ENCODE peak calls at places on chromosomes 16 and 17, in nine cellular contexts. One of them, this sample, is unnamed.

GRCh38 chr17:16939606-16940115 is 32.3 kb downstream of the TNFRSF13B start:
- DNase-seq in sigmoid colon: peak
- DNase-seq in cardiac muscle cell: no peak
- DNase-seq in mammary epithelial cell: no peak
- DNase-seq in effector memory CD4-positive, alpha-beta T cell: no peak
- DNase-seq in neural progenitor cell: no peak
- DNase-seq in tibial nerve: no peak
- DNase-seq in mesenchymal stem cell: no peak
- DNase-seq in CD4-positive, CD25-positive, alpha-beta regulatory T cell: no peak
- DNase-seq in this sample: no peak

GRCh38 chr17:4511199-4511932 is 12.7 kb downstream of the SPNS2 start:
- DNase-seq in effector memory CD4-positive, alpha-beta T cell: no peak
- DNase-seq in sigmoid colon: peak
- DNase-seq in neural progenitor cell: no peak
- DNase-seq in cardiac muscle cell: no peak
- DNase-seq in tibial nerve: no peak
- DNase-seq in mesenchymal stem cell: no peak
- DNase-seq in mammary epithelial cell: no peak
- DNase-seq in CD4-positive, CD25-positive, alpha-beta regulatory T cell: no peak
- DNase-seq in this sample: no peak

GRCh38 chr17:75475851-75476250 is 19.4 kb downstream of the TMEM94 start:
- DNase-seq in sigmoid colon: no peak
- DNase-seq in neural progenitor cell: no peak
- DNase-seq in tibial nerve: no peak
- DNase-seq in mammary epithelial cell: no peak
- DNase-seq in effector memory CD4-positive, alpha-beta T cell: no peak
- DNase-seq in mesenchymal stem cell: no peak
- DNase-seq in cardiac muscle cell: peak
- DNase-seq in CD4-positive, CD25-positive, alpha-beta regulatory T cell: no peak
- DNase-seq in this sample: no peak

GRCh38 chr16:814974-815373 is 14.4 kb upstream of the GNG13 start:
- DNase-seq in tibial nerve: no peak
- DNase-seq in cardiac muscle cell: peak
- DNase-seq in CD4-positive, CD25-positive, alpha-beta regulatory T cell: no peak
- DNase-seq in mesenchymal stem cell: peak
- DNase-seq in sigmoid colon: no peak
- DNase-seq in effector memory CD4-positive, alpha-beta T cell: no peak
- DNase-seq in mammary epithelial cell: no peak
- DNase-seq in neural progenitor cell: no peak
- DNase-seq in this sample: peak

GRCh38 chr17:81471804-81472456 is 40.7 kb downstream of the ACTG1 start:
- DNase-seq in cardiac muscle cell: peak
- DNase-seq in mammary epithelial cell: peak
- DNase-seq in mesenchymal stem cell: no peak
- DNase-seq in sigmoid colon: peak
- DNase-seq in neural progenitor cell: peak
- DNase-seq in tibial nerve: peak
- DNase-seq in effector memory CD4-positive, alpha-beta T cell: no peak
- DNase-seq in CD4-positive, CD25-positive, alpha-beta regulatory T cell: no peak
- DNase-seq in this sample: peak

GRCh38 chr17:48054238-48055185 is 6.4 kb downstream of the NFE2L1 start:
- DNase-seq in effector memory CD4-positive, alpha-beta T cell: no peak
- DNase-seq in tibial nerve: peak
- DNase-seq in mesenchymal stem cell: peak
- DNase-seq in cardiac muscle cell: peak
- DNase-seq in mammary epithelial cell: peak
- DNase-seq in CD4-positive, CD25-positive, alpha-beta regulatory T cell: no peak
- DNase-seq in sigmoid colon: peak
- DNase-seq in neural progenitor cell: peak
- DNase-seq in this sample: no peak

GRCh38 chr17:58242171-58242784 is 3.9 kb downstream of the LPO start:
- DNase-seq in mesenchymal stem cell: no peak
- DNase-seq in sigmoid colon: no peak
- DNase-seq in effector memory CD4-positive, alpha-beta T cell: no peak
- DNase-seq in mammary epithelial cell: no peak
- DNase-seq in tibial nerve: no peak
- DNase-seq in cardiac muscle cell: no peak
- DNase-seq in neural progenitor cell: no peak
- DNase-seq in CD4-positive, CD25-positive, alpha-beta regulatory T cell: no peak
- DNase-seq in this sample: no peak

GRCh38 chr17:3916013-3916696 is at the start of gene P2RX1:
- DNase-seq in mesenchymal stem cell: no peak
- DNase-seq in cardiac muscle cell: peak
- DNase-seq in CD4-positive, CD25-positive, alpha-beta regulatory T cell: peak
- DNase-seq in sigmoid colon: no peak
- DNase-seq in effector memory CD4-positive, alpha-beta T cell: no peak
- DNase-seq in tibial nerve: no peak
- DNase-seq in mammary epithelial cell: no peak
- DNase-seq in neural progenitor cell: no peak
- DNase-seq in this sample: peak

GRCh38 chr17:45730192-45730591 is 53.9 kb upstream of the CRHR1 start:
- DNase-seq in effector memory CD4-positive, alpha-beta T cell: no peak
- DNase-seq in sigmoid colon: no peak
- DNase-seq in cardiac muscle cell: no peak
- DNase-seq in tibial nerve: no peak
- DNase-seq in CD4-positive, CD25-positive, alpha-beta regulatory T cell: no peak
- DNase-seq in mammary epithelial cell: no peak
- DNase-seq in mesenchymal stem cell: no peak
- DNase-seq in neural progenitor cell: no peak
- DNase-seq in this sample: no peak

GRCh38 chr16:86962913-86963312 is 354.3 kb downstream of the C16orf95 start:
- DNase-seq in mammary epithelial cell: no peak
- DNase-seq in tibial nerve: no peak
- DNase-seq in effector memory CD4-positive, alpha-beta T cell: no peak
- DNase-seq in mesenchymal stem cell: no peak
- DNase-seq in sigmoid colon: peak
- DNase-seq in CD4-positive, CD25-positive, alpha-beta regulatory T cell: no peak
- DNase-seq in neural progenitor cell: no peak
- DNase-seq in cardiac muscle cell: no peak
- DNase-seq in this sample: no peak

GRCh38 chr17:76867578-76868175 is 527 bp upstream of the MGAT5B start:
- DNase-seq in effector memory CD4-positive, alpha-beta T cell: no peak
- DNase-seq in tibial nerve: no peak
- DNase-seq in mesenchymal stem cell: peak
- DNase-seq in neural progenitor cell: no peak
- DNase-seq in mammary epithelial cell: peak
- DNase-seq in CD4-positive, CD25-positive, alpha-beta regulatory T cell: no peak
- DNase-seq in sigmoid colon: no peak
- DNase-seq in cardiac muscle cell: peak
- DNase-seq in this sample: no peak

GRCh38 chr16:70582280-70582978 is 58.8 kb downstream of the SF3B3 start:
- DNase-seq in neural progenitor cell: peak
- DNase-seq in sigmoid colon: no peak
- DNase-seq in mesenchymal stem cell: no peak
- DNase-seq in cardiac muscle cell: no peak
- DNase-seq in effector memory CD4-positive, alpha-beta T cell: no peak
- DNase-seq in tibial nerve: no peak
- DNase-seq in CD4-positive, CD25-positive, alpha-beta regulatory T cell: peak
- DNase-seq in mammary epithelial cell: no peak
- DNase-seq in this sample: no peak

GRCh38 chr17:29120439-29120838 is 59.8 kb downstream of the MYO18A start:
- DNase-seq in tibial nerve: no peak
- DNase-seq in CD4-positive, CD25-positive, alpha-beta regulatory T cell: no peak
- DNase-seq in cardiac muscle cell: no peak
- DNase-seq in sigmoid colon: no peak
- DNase-seq in neural progenitor cell: no peak
- DNase-seq in mammary epithelial cell: no peak
- DNase-seq in mesenchymal stem cell: no peak
- DNase-seq in effector memory CD4-positive, alpha-beta T cell: no peak
- DNase-seq in this sample: no peak

GRCh38 chr16:60640038-60640437 is 1396.2 kb downstream of the CDH8 start:
- DNase-seq in mammary epithelial cell: no peak
- DNase-seq in cardiac muscle cell: no peak
- DNase-seq in effector memory CD4-positive, alpha-beta T cell: no peak
- DNase-seq in mesenchymal stem cell: no peak
- DNase-seq in tibial nerve: no peak
- DNase-seq in neural progenitor cell: no peak
- DNase-seq in CD4-positive, CD25-positive, alpha-beta regulatory T cell: no peak
- DNase-seq in sigmoid colon: no peak
- DNase-seq in this sample: no peak

GRCh38 chr17:78976907-78977680 is 2.6 kb downstream of the LGALS3BP start:
- DNase-seq in cardiac muscle cell: no peak
- DNase-seq in effector memory CD4-positive, alpha-beta T cell: no peak
- DNase-seq in CD4-positive, CD25-positive, alpha-beta regulatory T cell: no peak
- DNase-seq in sigmoid colon: no peak
- DNase-seq in mammary epithelial cell: no peak
- DNase-seq in neural progenitor cell: no peak
- DNase-seq in mesenchymal stem cell: no peak
- DNase-seq in tibial nerve: no peak
- DNase-seq in this sample: no peak

GRCh38 chr17:78973792-78974520 is 5.8 kb downstream of the LGALS3BP start:
- DNase-seq in mammary epithelial cell: no peak
- DNase-seq in CD4-positive, CD25-positive, alpha-beta regulatory T cell: no peak
- DNase-seq in tibial nerve: no peak
- DNase-seq in sigmoid colon: no peak
- DNase-seq in neural progenitor cell: no peak
- DNase-seq in mesenchymal stem cell: no peak
- DNase-seq in cardiac muscle cell: no peak
- DNase-seq in effector memory CD4-positive, alpha-beta T cell: no peak
- DNase-seq in this sample: no peak

GRCh38 chr17:78972507-78973105 is 7.1 kb downstream of the LGALS3BP start:
- DNase-seq in mesenchymal stem cell: no peak
- DNase-seq in sigmoid colon: no peak
- DNase-seq in neural progenitor cell: no peak
- DNase-seq in effector memory CD4-positive, alpha-beta T cell: no peak
- DNase-seq in cardiac muscle cell: no peak
- DNase-seq in tibial nerve: no peak
- DNase-seq in CD4-positive, CD25-positive, alpha-beta regulatory T cell: no peak
- DNase-seq in mammary epithelial cell: no peak
- DNase-seq in this sample: no peak

GRCh38 chr17:78973196-78973595 is 6.5 kb downstream of the LGALS3BP start:
- DNase-seq in cardiac muscle cell: peak
- DNase-seq in sigmoid colon: no peak
- DNase-seq in tibial nerve: no peak
- DNase-seq in neural progenitor cell: peak
- DNase-seq in mammary epithelial cell: no peak
- DNase-seq in mesenchymal stem cell: no peak
- DNase-seq in CD4-positive, CD25-positive, alpha-beta regulatory T cell: no peak
- DNase-seq in effector memory CD4-positive, alpha-beta T cell: no peak
- DNase-seq in this sample: no peak

GRCh38 chr17:78974635-78975591 is 4.8 kb downstream of the LGALS3BP start:
- DNase-seq in tibial nerve: peak
- DNase-seq in CD4-positive, CD25-positive, alpha-beta regulatory T cell: no peak
- DNase-seq in mammary epithelial cell: peak
- DNase-seq in sigmoid colon: peak
- DNase-seq in mesenchymal stem cell: peak
- DNase-seq in neural progenitor cell: no peak
- DNase-seq in cardiac muscle cell: peak
- DNase-seq in effector memory CD4-positive, alpha-beta T cell: no peak
- DNase-seq in this sample: no peak
- H3K27ac ChIP-seq in tibial nerve: peak
- H3K27ac ChIP-seq in CD4-positive, CD25-positive, alpha-beta regulatory T cell: no peak
- H3K27ac ChIP-seq in mammary epithelial cell: no peak
- H3K27ac ChIP-seq in sigmoid colon: peak
- H3K27ac ChIP-seq in mesenchymal stem cell: peak
- H3K27ac ChIP-seq in neural progenitor cell: no peak
- H3K27ac ChIP-seq in cardiac muscle cell: no peak
- H3K27ac ChIP-seq in effector memory CD4-positive, alpha-beta T cell: no peak
- H3K27ac ChIP-seq in this sample: no peak

DNA sequence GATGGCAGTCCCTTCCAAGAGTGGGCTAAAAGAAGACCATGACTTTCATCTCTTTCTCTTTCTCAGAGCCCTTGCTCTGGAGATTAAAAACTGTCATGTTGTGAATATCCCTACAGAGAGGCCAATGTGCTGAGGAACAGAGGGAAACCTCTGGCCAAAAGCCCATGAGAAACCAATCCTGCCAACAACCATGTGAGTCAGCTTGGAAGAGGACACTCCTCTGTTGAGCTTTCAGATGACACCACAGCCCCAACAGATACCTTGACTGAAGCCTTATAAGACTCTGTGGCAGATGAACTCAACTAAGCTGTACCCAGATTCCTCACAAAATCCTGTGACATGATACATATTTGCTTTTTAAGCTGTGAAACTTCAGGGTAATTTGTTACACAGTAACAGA is 19.6 kb downstream of the CPPED1 start:
- DNase-seq in cardiac muscle cell: no peak
- DNase-seq in mammary epithelial cell: no peak
- DNase-seq in tibial nerve: no peak
- DNase-seq in CD4-positive, CD25-positive, alpha-beta regulatory T cell: no peak
- DNase-seq in effector memory CD4-positive, alpha-beta T cell: no peak
- DNase-seq in neural progenitor cell: no peak
- DNase-seq in sigmoid colon: no peak
- DNase-seq in mesenchymal stem cell: no peak
- DNase-seq in this sample: no peak
- H3K27ac ChIP-seq in cardiac muscle cell: no peak
- H3K27ac ChIP-seq in mammary epithelial cell: no peak
- H3K27ac ChIP-seq in tibial nerve: no peak
- H3K27ac ChIP-seq in CD4-positive, CD25-positive, alpha-beta regulatory T cell: no peak
- H3K27ac ChIP-seq in effector memory CD4-positive, alpha-beta T cell: no peak
- H3K27ac ChIP-seq in neural progenitor cell: no peak
- H3K27ac ChIP-seq in sigmoid colon: no peak
- H3K27ac ChIP-seq in mesenchymal stem cell: no peak
- H3K27ac ChIP-seq in this sample: no peak

GRCh38 chr17:63442549-63443035 is 3.5 kb downstream of the CYB561 start:
- DNase-seq in mammary epithelial cell: no peak
- DNase-seq in tibial nerve: no peak
- DNase-seq in sigmoid colon: no peak
- DNase-seq in neural progenitor cell: peak
- DNase-seq in CD4-positive, CD25-positive, alpha-beta regulatory T cell: no peak
- DNase-seq in effector memory CD4-positive, alpha-beta T cell: no peak
- DNase-seq in cardiac muscle cell: no peak
- DNase-seq in mesenchymal stem cell: no peak
- DNase-seq in this sample: no peak
- H3K27ac ChIP-seq in mammary epithelial cell: no peak
- H3K27ac ChIP-seq in tibial nerve: no peak
- H3K27ac ChIP-seq in sigmoid colon: no peak
- H3K27ac ChIP-seq in neural progenitor cell: no peak
- H3K27ac ChIP-seq in CD4-positive, CD25-positive, alpha-beta regulatory T cell: no peak
- H3K27ac ChIP-seq in effector memory CD4-positive, alpha-beta T cell: peak
- H3K27ac ChIP-seq in cardiac muscle cell: no peak
- H3K27ac ChIP-seq in mesenchymal stem cell: no peak
- H3K27ac ChIP-seq in this sample: no peak

GRCh38 chr16:82769845-82770244 is 143.1 kb downstream of the CDH13 start:
- DNase-seq in sigmoid colon: no peak
- DNase-seq in neural progenitor cell: no peak
- DNase-seq in tibial nerve: no peak
- DNase-seq in mammary epithelial cell: no peak
- DNase-seq in cardiac muscle cell: no peak
- DNase-seq in effector memory CD4-positive, alpha-beta T cell: no peak
- DNase-seq in mesenchymal stem cell: no peak
- DNase-seq in CD4-positive, CD25-positive, alpha-beta regulatory T cell: no peak
- DNase-seq in this sample: no peak

GRCh38 chr16:82767198-82767597 is 140.4 kb downstream of the CDH13 start:
- DNase-seq in cardiac muscle cell: no peak
- DNase-seq in sigmoid colon: no peak
- DNase-seq in neural progenitor cell: no peak
- DNase-seq in mammary epithelial cell: no peak
- DNase-seq in tibial nerve: no peak
- DNase-seq in effector memory CD4-positive, alpha-beta T cell: no peak
- DNase-seq in mesenchymal stem cell: no peak
- DNase-seq in CD4-positive, CD25-positive, alpha-beta regulatory T cell: no peak
- DNase-seq in this sample: no peak

GRCh38 chr16:82772215-82772614 is 145.4 kb downstream of the CDH13 start:
- DNase-seq in effector memory CD4-positive, alpha-beta T cell: no peak
- DNase-seq in CD4-positive, CD25-positive, alpha-beta regulatory T cell: no peak
- DNase-seq in cardiac muscle cell: no peak
- DNase-seq in mammary epithelial cell: no peak
- DNase-seq in tibial nerve: no peak
- DNase-seq in neural progenitor cell: no peak
- DNase-seq in mesenchymal stem cell: no peak
- DNase-seq in sigmoid colon: no peak
- DNase-seq in this sample: no peak

GRCh38 chr16:82763371-82763770 is 136.6 kb downstream of the CDH13 start:
- DNase-seq in mesenchymal stem cell: no peak
- DNase-seq in neural progenitor cell: no peak
- DNase-seq in CD4-positive, CD25-positive, alpha-beta regulatory T cell: no peak
- DNase-seq in cardiac muscle cell: no peak
- DNase-seq in tibial nerve: no peak
- DNase-seq in effector memory CD4-positive, alpha-beta T cell: no peak
- DNase-seq in sigmoid colon: no peak
- DNase-seq in mammary epithelial cell: no peak
- DNase-seq in this sample: no peak

GRCh38 chr16:82767808-82768207 is 141.0 kb downstream of the CDH13 start:
- DNase-seq in sigmoid colon: no peak
- DNase-seq in tibial nerve: no peak
- DNase-seq in mammary epithelial cell: no peak
- DNase-seq in CD4-positive, CD25-positive, alpha-beta regulatory T cell: no peak
- DNase-seq in neural progenitor cell: no peak
- DNase-seq in cardiac muscle cell: no peak
- DNase-seq in mesenchymal stem cell: no peak
- DNase-seq in effector memory CD4-positive, alpha-beta T cell: no peak
- DNase-seq in this sample: no peak
- H3K27ac ChIP-seq in sigmoid colon: no peak
- H3K27ac ChIP-seq in tibial nerve: no peak
- H3K27ac ChIP-seq in mammary epithelial cell: no peak
- H3K27ac ChIP-seq in CD4-positive, CD25-positive, alpha-beta regulatory T cell: no peak
- H3K27ac ChIP-seq in neural progenitor cell: no peak
- H3K27ac ChIP-seq in cardiac muscle cell: no peak
- H3K27ac ChIP-seq in mesenchymal stem cell: no peak
- H3K27ac ChIP-seq in effector memory CD4-positive, alpha-beta T cell: no peak
- H3K27ac ChIP-seq in this sample: no peak